ENCODE peak calls at places on chromosomes 11 and 22, in four cellular contexts. I, M, R and N are unnamed samples.

GRCh38 chr11:57167125-57167839 is 14.5 kb upstream of the LRRC55 start:
- DNase-seq in I (no peak), M (no peak), R (no peak), N (no peak)

GRCh38 chr11:126480015-126480409 is 124.5 kb downstream of the ST3GAL4 start:
- DNase-seq in I (no peak), M (no peak), R (no peak), N (no peak)

GRCh38 chr22:45891021-45891421 is 85.9 kb downstream of the WNT7B start:
- DNase-seq in I (peak; percentile 12), M (no peak), R (peak; percentile 41), N (no peak)

GRCh38 chr11:73705053-73705452 is 55.8 kb downstream of the RAB6A start:
- DNase-seq in I (no peak), M (no peak), R (no peak), N (no peak)

GRCh38 chr11:98130117-98130625 is 890.6 kb upstream of the CNTN5 start:
- DNase-seq in I (no peak), M (no peak), R (no peak), N (no peak)

GRCh38 chr11:44681698-44682097 is 45.1 kb upstream of the TSPAN18 start:
- DNase-seq in I (no peak), M (no peak), R (no peak), N (no peak)

GRCh38 chr11:132251095-132251494 is 880.7 kb downstream of the NTM start:
- DNase-seq in I (no peak), M (no peak), R (no peak), N (no peak)

GRCh38 chr11:45382133-45382878 is 96.2 kb upstream of the SYT13 start:
- DNase-seq in I (no peak), M (no peak), R (no peak), N (no peak)

GRCh38 chr11:103892603-103893002 is 143.8 kb upstream of the DDI1 start:
- DNase-seq in I (no peak), M (no peak), R (no peak), N (peak; percentile 89)

GRCh38 chr22:22203048-22203971 is 41.3 kb upstream of the VPREB1 start:
- DNase-seq in I (no peak), M (no peak), R (no peak), N (peak; percentile 36)

GRCh38 chr22:45549739-45550138 is 47.1 kb downstream of the FBLN1 start:
- DNase-seq in I (no peak), M (no peak), R (no peak), N (peak; percentile 60)

GRCh38 chr11:12069053-12069676 is 41.2 kb upstream of the MICAL2 start:
- DNase-seq in I (no peak), M (peak; percentile 41), R (no peak), N (no peak)

GRCh38 chr11:93732237-93732892 is 8.9 kb downstream of the TAF1D start:
- DNase-seq in I (no peak), M (no peak), R (no peak), N (no peak)
- H3K4me1 ChIP-seq in I (peaks cover 22% of the 10 kb centered on the region), M (no peaks in the 10 kb centered on the region), R (peaks cover 17% of the 10 kb centered on the region), N (no peaks in the 10 kb centered on the region)

GRCh38 chr11:78060533-78060932 is 3.1 kb upstream of the THRSP start:
- DNase-seq in I (no peak), M (peak; percentile 2), R (no peak), N (no peak)

GRCh38 chr11:78057462-78058055 is 6.1 kb upstream of the THRSP start:
- DNase-seq in I (no peak), M (no peak), R (no peak), N (no peak)

GRCh38 chr11:78054971-78055370 is 8.7 kb upstream of the THRSP start:
- DNase-seq in I (no peak), M (no peak), R (no peak), N (no peak)

GRCh38 chr11:78050964-78051831 is 12.5 kb upstream of the THRSP start:
- DNase-seq in I (no peak), M (peak; percentile 84), R (no peak), N (peak; percentile 60)

GRCh38 chr11:78056093-78056492 is 7.6 kb upstream of the THRSP start:
- DNase-seq in I (no peak), M (no peak), R (no peak), N (no peak)
- H3K4me1 ChIP-seq in I (no peaks in the 10 kb centered on the region), M (peaks cover 16% of the 10 kb centered on the region), R (no peaks in the 10 kb centered on the region), N (peaks cover 8% of the 10 kb centered on the region)

DNA sequence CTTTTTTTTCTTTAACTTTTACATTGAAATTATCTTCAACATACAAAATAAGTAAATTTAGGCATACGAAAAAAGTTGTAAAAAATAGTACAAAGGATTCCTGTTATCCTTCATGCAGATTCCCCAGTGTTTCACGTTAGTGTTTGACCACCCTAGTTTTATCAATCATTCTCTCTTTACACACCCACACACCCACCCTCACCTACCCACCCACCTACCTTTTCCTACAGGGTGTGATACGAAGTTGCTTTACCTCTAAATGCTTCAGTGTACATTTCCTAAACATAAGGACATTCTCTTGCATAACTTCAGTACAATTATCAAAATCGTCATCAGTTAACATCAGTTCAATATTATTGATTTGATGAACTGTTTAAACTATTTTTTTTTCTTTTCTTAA is 37.0 kb downstream of the HIPK3 start:
- DNase-seq in I (no peak), M (no peak), R (no peak), N (no peak)
- H3K4me1 ChIP-seq in I (peaks cover 14% of the 10 kb centered on the region), M (no peaks in the 10 kb centered on the region), R (peaks cover 29% of the 10 kb centered on the region), N (no peaks in the 10 kb centered on the region)

DNA sequence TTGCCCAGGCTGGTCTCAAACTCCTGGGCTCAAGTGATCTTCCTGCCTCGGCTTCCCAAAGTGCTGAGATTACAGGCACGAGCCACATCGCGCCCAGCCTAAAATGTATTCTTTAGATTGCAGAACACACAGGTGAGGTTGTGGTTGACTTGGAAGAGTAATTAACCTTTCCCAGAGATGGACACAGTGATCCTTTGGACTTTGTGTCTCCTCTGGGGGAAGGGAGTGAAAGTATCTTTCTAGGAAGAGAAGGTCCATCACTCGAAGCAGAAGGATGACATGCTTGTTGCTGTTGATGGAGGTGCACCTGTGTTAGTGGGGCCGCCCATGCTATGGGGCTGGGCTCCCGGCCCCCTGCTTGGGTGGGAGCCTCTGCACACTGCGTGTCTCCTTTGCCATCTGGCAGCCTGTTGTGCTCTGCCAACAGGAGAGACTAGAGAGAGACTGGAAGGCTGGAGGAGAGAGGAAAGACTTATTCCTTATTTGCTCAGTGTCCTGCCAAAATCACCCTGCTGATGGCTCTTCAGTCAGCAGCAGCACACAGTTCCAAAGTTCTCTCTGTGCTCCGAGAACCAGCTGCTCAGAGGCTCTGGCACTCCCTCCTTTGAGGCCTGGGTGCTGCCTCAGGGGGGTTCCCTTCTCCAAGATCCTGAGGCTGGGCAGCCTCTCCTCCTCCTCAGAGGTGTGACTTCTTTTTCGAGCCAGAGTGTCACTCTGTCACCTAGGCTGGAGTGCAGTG is 33.1 kb upstream of the CYB5R3 start:
- DNase-seq in I (no peak), M (no peak), R (no peak), N (no peak)
- H3K4me1 ChIP-seq in I (peaks cover 23% of the 10 kb centered on the region), M (no peaks in the 10 kb centered on the region), R (peaks cover 70% of the 10 kb centered on the region), N (peaks cover 23% of the 10 kb centered on the region)

DNA sequence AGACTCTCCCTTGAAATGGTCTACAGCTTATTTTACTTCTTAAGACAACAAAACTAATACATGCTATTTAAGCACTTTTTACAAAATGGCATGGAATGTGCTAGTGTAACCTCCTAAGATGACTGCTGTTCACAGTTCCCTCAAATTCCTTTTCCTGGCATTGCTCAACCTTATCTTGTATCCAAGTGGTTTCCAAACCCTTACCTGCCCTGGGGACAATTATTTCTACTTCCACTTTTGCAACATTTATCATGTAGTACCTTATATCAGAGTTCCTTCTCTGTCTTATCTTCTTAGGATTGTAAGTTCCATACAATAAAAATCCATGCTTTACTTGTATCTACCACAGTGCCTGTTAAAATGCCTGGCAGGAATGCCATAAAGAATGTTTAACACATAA is 109.1 kb upstream of the MTMR2 start:
- DNase-seq in I (no peak), M (no peak), R (no peak), N (no peak)
- H3K4me1 ChIP-seq in I (peaks cover 6% of the 10 kb centered on the region), M (no peaks in the 10 kb centered on the region), R (peaks cover 14% of the 10 kb centered on the region), N (peaks cover 7% of the 10 kb centered on the region)

DNA sequence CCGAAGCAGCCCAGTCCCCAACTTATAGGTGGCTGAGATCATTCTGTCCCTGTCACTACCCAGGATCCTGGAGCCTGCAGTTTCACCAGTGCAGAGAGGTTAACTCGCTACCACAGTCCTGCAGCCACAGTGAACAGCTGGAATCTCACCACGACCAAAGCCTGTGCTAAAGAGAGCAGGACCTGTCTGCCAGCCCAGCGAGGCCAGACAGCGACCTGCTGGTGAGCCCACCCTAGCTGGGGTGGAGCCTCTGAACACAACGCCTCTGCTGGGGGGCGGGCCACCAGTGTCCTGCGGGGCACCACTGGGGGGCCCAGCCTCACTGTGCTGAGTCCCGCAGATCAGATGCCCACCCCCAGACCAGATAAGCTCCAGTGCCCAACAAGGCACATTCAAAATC is 33.3 kb downstream of the DAGLA start:
- DNase-seq in I (no peak), M (no peak), R (no peak), N (no peak)
- H3K4me1 ChIP-seq in I (peaks cover 11% of the 10 kb centered on the region), M (peaks cover 16% of the 10 kb centered on the region), R (peaks cover 30% of the 10 kb centered on the region), N (peaks cover 9% of the 10 kb centered on the region)

GRCh38 chr22:17953147-17953546 is 71.2 kb downstream of the MICAL3 start:
- DNase-seq in I (no peak), M (no peak), R (no peak), N (no peak)
- H3K4me1 ChIP-seq in I (peaks cover 13% of the 10 kb centered on the region), M (peaks cover 1% of the 10 kb centered on the region), R (peaks cover 5% of the 10 kb centered on the region), N (no peaks in the 10 kb centered on the region)

GRCh38 chr11:70948855-70949551 is 303.4 kb downstream of the SHANK2 start:
- DNase-seq in I (no peak), M (no peak), R (no peak), N (no peak)

GRCh38 chr11:70952171-70952570 is 300.2 kb downstream of the SHANK2 start:
- DNase-seq in I (no peak), M (no peak), R (no peak), N (no peak)

GRCh38 chr11:70951139-70951804 is 301.1 kb downstream of the SHANK2 start:
- DNase-seq in I (no peak), M (peak; percentile 63), R (no peak), N (no peak)

GRCh38 chr11:70944636-70945035 is 307.7 kb downstream of the SHANK2 start:
- DNase-seq in I (no peak), M (peak; percentile 25), R (no peak), N (no peak)

GRCh38 chr11:70948416-70948815 is 304.0 kb downstream of the SHANK2 start:
- DNase-seq in I (no peak), M (no peak), R (no peak), N (no peak)
- H3K4me1 ChIP-seq in I (no peaks in the 10 kb centered on the region), M (peaks cover 3% of the 10 kb centered on the region), R (no peaks in the 10 kb centered on the region), N (no peaks in the 10 kb centered on the region)